ENCODE peak calls at places on chromosomes 3 and 15, in four cellular contexts. C is stomach, U is transverse colon, R is PC-9. Y is an unnamed sample.

GRCh38 chr3:32467333-32468070 is 35.1 kb downstream of the CMTM6 start:
- DNase-seq in R (peak), U (peak), C (peak), Y (peak)

GRCh38 chr15:52256930-52257733 is 38.5 kb downstream of the MYO5C start:
- DNase-seq in U (no peak), C (no peak), R (no peak), Y (no peak)

GRCh38 chr3:37064747-37065146 is 71.4 kb downstream of the MLH1 start:
- DNase-seq in R (no peak), U (no peak), C (no peak), Y (no peak)

GRCh38 chr3:179156775-179157174 is 8.6 kb downstream of the PIK3CA start:
- DNase-seq in R (no peak), U (no peak), C (no peak), Y (no peak)

GRCh38 chr3:119974666-119975065 is 119.6 kb downstream of the GSK3B start:
- DNase-seq in U (no peak), C (no peak), R (no peak), Y (no peak)

GRCh38 chr3:175200391-175200790 is 341.3 kb downstream of the NAALADL2 start:
- DNase-seq in C (no peak), U (no peak), R (no peak), Y (no peak)

GRCh38 chr3:124620600-124621063 is 109.6 kb upstream of the UMPS start:
- DNase-seq in R (peak), U (peak), C (peak), Y (no peak)

GRCh38 chr3:11909726-11910125 is 63.0 kb upstream of the TAMM41 start:
- DNase-seq in C (no peak), R (no peak), U (no peak), Y (no peak)

GRCh38 chr15:75228787-75229186 is 27.1 kb downstream of the C15orf39 start:
- DNase-seq in U (no peak), C (no peak), R (no peak), Y (no peak)

GRCh38 chr3:151998744-151999143 is 125.3 kb downstream of the SUCNR1 start:
- DNase-seq in R (no peak), C (no peak), U (no peak), Y (no peak)

Y was measured in stimulated activated CD8-positive, alpha-beta memory T cell treated with anti-CD3 and anti-CD28 coated beads, Interleukin-15, amount 100 ng/mL, for 24 hours.